ENCODE peak calls at places on chromosomes 16 and 17, in five cellular contexts. I is tibial nerve, N is AG04450, Q is choroid plexus epithelial cell, D is fibroblast of villous mesenchyme. V is an unnamed sample.

GRCh38 chr16:30626230-30626629 is 16.0 kb upstream of the ZNF689 start:
- DNase-seq in I (no peak), N (no peak), Q (no peak), D (peak), V (no peak)

GRCh38 chr17:44095647-44096496 is 25.3 kb downstream of the G6PC3 start:
- DNase-seq in I (peak), N (peak), Q (peak), D (peak), V (peak)

GRCh38 chr17:57442914-57443571 is 186.7 kb downstream of the MSI2 start:
- DNase-seq in I (no peak), N (no peak), Q (no peak), D (peak), V (peak)

GRCh38 chr16:31143036-31143888 is 6.6 kb downstream of the PRSS36 start:
- DNase-seq in I (no peak), N (no peak), Q (no peak), D (no peak), V (no peak)

GRCh38 chr17:58576679-58577367 is 62.4 kb upstream of the MTMR4 start:
- DNase-seq in I (no peak), N (no peak), Q (peak), D (no peak), V (peak)

GRCh38 chr17:3870871-3871306 is 22.0 kb downstream of the CAMKK1 start:
- DNase-seq in I (no peak), N (no peak), Q (peak), D (peak), V (no peak)

GRCh38 chr16:2846511-2847310 is 11.3 kb downstream of the PRSS22 start:
- DNase-seq in I (no peak), N (peak), Q (peak), D (peak), V (peak)

GRCh38 chr17:79065105-79065670 is 9.4 kb upstream of the ENGASE start:
- DNase-seq in I (no peak), N (no peak), Q (peak), D (peak), V (peak)

GRCh38 chr17:47604268-47604927 is 45.3 kb upstream of the KPNB1 start:
- DNase-seq in I (peak), N (peak), Q (peak), D (peak), V (no peak)

GRCh38 chr16:11224096-11224893 is 31.7 kb downstream of the SOCS1 start:
- DNase-seq in I (peak), N (no peak), Q (no peak), D (no peak), V (no peak)

GRCh38 chr17:59830846-59831486 is 61.8 kb downstream of the TUBD1 start:
- DNase-seq in I (no peak), N (no peak), Q (no peak), D (no peak), V (peak)

GRCh38 chr17:5832886-5833285 is 237.3 kb upstream of the WSCD1 start:
- DNase-seq in I (no peak), N (peak), Q (peak), D (peak), V (peak)

GRCh38 chr17:81282876-81283275 is 12.2 kb downstream of the SLC38A10 start:
- DNase-seq in I (no peak), N (no peak), Q (no peak), D (no peak), V (no peak)

GRCh38 chr16:58021661-58022551 is 3.6 kb upstream of the MMP15 start:
- DNase-seq in I (no peak), N (no peak), Q (peak), D (peak), V (peak)

GRCh38 chr17:73731733-73732132 is 87.5 kb upstream of the SDK2 start:
- DNase-seq in I (no peak), N (no peak), Q (no peak), D (no peak), V (no peak)

GRCh38 chr17:35238817-35239216 is 4.1 kb upstream of the SLFN5 start:
- DNase-seq in I (no peak), N (no peak), Q (peak), D (peak), V (peak)

GRCh38 chr16:85722497-85722896 is 28.4 kb downstream of the C16orf74 start:
- DNase-seq in I (no peak), N (no peak), Q (no peak), D (no peak), V (no peak)

GRCh38 chr17:4547118-4547906 is 7.9 kb downstream of the MYBBP1A start:
- DNase-seq in I (no peak), N (no peak), Q (no peak), D (no peak), V (no peak)

GRCh38 chr16:48491517-48491916 is 106.3 kb upstream of the SIAH1 start:
- DNase-seq in I (peak), N (no peak), Q (peak), D (peak), V (no peak)

GRCh38 chr17:33205552-33205951 is 87.5 kb downstream of the ASIC2 start:
- DNase-seq in I (no peak), N (no peak), Q (no peak), D (no peak), V (no peak)

GRCh38 chr16:70416748-70417616 is 21.9 kb downstream of the ST3GAL2 start:
- DNase-seq in I (no peak), N (no peak), Q (no peak), D (no peak), V (no peak)

GRCh38 chr17:82283208-82283749 is 9.8 kb upstream of the CSNK1D start:
- DNase-seq in I (no peak), N (peak), Q (peak), D (peak), V (peak)

GRCh38 chr17:59377410-59377809 is 46.0 kb downstream of the YPEL2 start:
- DNase-seq in I (no peak), N (no peak), Q (peak), D (no peak), V (no peak)

GRCh38 chr17:42414782-42415409 is 8.2 kb downstream of the CAVIN1 start:
- DNase-seq in I (no peak), N (no peak), Q (no peak), D (no peak), V (peak)

GRCh38 chr16:74601131-74601871 is 5.6 kb downstream of the GLG1 start:
- DNase-seq in I (no peak), N (no peak), Q (no peak), D (no peak), V (peak)

GRCh38 chr17:4007346-4008081 is 43.3 kb upstream of the ATP2A3 start:
- DNase-seq in I (no peak), N (no peak), Q (no peak), D (no peak), V (no peak)

GRCh38 chr16:78227855-78228254 is 128.4 kb downstream of the WWOX start:
- DNase-seq in I (no peak), N (no peak), Q (no peak), D (peak), V (no peak)

GRCh38 chr16:58882292-58882691 is 148.2 kb upstream of the GOT2 start:
- DNase-seq in I (no peak), N (no peak), Q (no peak), D (no peak), V (no peak)

GRCh38 chr17:82278786-82279379 is 5.4 kb upstream of the CSNK1D start:
- DNase-seq in I (no peak), N (no peak), Q (no peak), D (no peak), V (no peak)

GRCh38 chr17:13106171-13106570 is 88.3 kb upstream of the ELAC2 start:
- DNase-seq in I (no peak), N (no peak), Q (no peak), D (no peak), V (no peak)

GRCh38 chr17:41537614-41537954 is 9.5 kb upstream of the KRT19 start:
- DNase-seq in I (no peak), N (no peak), Q (no peak), D (no peak), V (no peak)

GRCh38 chr16:57867000-57867561 is 64.8 kb upstream of the KIFC3 start:
- DNase-seq in I (no peak), N (no peak), Q (no peak), D (no peak), V (peak)

GRCh38 chr17:557371-557770 is 157.3 kb downstream of the VPS53 start:
- DNase-seq in I (no peak), N (peak), Q (peak), D (peak), V (no peak)

GRCh38 chr16:660132-660458 is 7.8 kb upstream of the RHOT2 start:
- DNase-seq in I (no peak), N (no peak), Q (no peak), D (no peak), V (no peak)
- H3K4me3 ChIP-seq in I (no peak), N (no peak), Q (no peak), D (no peak), V (no peak)

DNA sequence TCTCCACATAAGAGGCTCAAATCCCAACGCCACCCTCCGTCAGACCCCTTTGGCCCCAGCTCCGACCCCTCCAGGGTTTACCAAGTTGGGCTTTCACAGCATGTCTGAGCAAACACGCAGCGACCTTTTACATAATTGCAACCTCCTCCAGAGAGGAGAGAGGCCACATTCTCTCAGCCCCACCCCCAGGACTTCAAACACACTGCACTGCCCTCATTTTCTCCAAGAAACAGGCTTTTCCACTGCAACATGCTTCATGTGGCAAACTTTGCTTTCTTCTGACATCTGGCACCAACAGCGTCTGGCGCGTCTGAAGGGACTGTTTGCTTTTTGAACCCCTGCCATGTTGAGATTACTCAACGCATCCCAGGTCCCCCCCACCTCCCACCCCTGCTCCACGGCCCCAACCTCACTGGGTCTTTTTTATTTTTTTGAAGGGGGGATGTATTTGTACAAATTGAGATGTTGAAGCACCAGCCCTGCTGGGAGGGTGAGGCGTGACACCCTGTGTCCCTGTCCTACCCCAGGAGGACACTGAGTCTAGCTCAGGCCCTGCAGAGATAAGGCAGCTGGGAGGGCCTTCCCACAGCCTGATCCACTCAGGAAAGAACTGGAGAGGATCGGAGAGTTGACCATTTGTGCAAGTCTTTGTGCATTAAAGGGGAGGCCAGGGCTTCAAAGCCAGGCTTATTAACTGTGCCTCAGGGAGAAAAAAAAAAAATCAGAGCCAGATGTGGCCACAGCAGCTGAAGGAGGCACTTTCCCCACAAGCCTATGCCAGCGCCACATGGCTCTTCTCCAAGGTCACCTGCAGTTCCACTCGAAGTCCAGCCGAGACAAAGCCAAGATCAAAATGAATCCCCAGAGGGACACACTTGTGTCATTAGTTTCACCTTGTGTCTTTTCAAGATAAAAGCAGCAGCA is 29.7 kb downstream of the AXIN2 start:
- DNase-seq in I (peak), N (peak), Q (peak), D (peak), V (no peak)
- TF ChIP-seq CTCF in I (peak), N (peak), Q (peak), D (peak), V (peak)

DNA sequence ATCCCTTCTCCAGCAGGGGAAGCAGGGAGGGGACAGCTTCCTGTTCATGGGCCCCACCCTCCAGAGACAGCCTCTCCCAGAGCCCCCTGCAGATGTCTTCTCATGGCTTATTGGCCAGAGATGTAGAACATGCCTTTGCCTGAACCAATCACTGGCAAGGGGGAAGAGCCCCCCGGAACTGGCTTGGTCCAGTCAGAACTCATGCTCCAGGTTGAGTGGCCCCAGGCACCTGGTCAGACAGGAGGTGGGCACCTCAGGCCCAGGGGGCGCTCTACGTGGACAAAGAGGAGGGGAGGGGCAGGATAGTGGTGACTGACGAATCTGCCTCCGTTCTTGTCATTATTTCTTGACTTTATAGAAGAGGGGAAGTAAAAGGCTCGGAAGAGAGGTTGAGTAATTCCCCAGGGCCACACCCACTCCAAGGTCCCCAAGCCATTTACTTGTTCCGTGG is 23.6 kb downstream of the RAB11FIP4 start:
- DNase-seq in I (no peak), N (no peak), Q (no peak), D (no peak), V (no peak)
- H3K4me3 ChIP-seq in I (no peak), N (no peak), Q (no peak), D (no peak), V (no peak)

GRCh38 chr16:88754109-88754911 is 30.7 kb downstream of the PIEZO1 start:
- DNase-seq in I (no peak), N (no peak), Q (no peak), D (no peak), V (no peak)

GRCh38 chr16:88753191-88753590 is 31.8 kb downstream of the PIEZO1 start:
- DNase-seq in I (no peak), N (no peak), Q (no peak), D (no peak), V (no peak)

GRCh38 chr16:88753600-88753999 is 31.4 kb downstream of the PIEZO1 start:
- DNase-seq in I (no peak), N (no peak), Q (no peak), D (no peak), V (no peak)

GRCh38 chr16:88755745-88756443 is 29.1 kb downstream of the PIEZO1 start:
- DNase-seq in I (no peak), N (no peak), Q (no peak), D (no peak), V (no peak)

DNA sequence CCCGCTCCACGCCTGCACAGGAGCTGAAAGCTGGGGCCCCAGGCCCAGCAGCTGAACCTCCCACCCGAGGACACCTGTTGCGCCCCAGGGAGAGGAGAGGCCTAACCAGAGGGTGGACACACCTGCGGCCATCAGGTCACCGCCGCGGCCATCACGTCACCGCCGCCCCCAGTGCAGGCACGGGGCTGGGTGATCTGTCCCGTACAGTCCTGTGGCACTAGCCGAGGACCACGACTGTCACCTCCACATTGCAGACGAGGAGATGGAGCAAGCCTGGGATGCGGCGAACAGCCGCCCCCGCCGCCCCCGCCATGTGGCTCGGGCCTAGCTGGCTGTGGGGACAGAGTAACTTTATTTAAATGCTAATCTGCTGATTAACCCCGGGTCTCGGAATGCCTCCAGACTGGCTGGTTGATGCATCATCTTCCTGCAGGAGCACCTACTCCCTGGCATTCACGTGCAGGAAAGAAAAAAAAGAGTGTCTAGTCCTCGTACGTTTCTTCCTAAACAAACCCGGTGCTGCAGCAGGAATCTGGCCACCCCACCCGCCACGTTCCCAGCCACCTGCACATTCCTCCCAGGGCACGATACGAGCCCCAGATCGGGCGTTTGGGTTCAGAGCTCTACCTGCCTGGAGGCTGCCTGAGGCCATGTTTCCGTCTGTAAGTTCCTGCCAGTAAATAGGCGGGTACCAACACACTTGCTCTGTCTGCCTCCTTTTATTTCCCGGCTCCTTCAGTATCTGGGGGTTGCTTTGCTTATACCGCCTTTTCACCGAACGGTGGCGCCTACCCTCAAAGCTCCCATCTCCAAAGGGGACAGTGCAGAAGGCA is 29.9 kb downstream of the PIEZO1 start:
- DNase-seq in I (no peak), N (peak), Q (peak), D (peak), V (peak)
- TF ChIP-seq CTCF in I (no peak), N (peak), Q (peak), D (peak), V (no peak)